ENCODE peak calls at places on chromosome 7, in four cellular contexts. T, Q, K and F are unnamed samples.
A peak's percentile ranks its signal among the peaks of the same experiment; 100 is the strongest.

GRCh38 chr7:101941481-101942383 is 124.3 kb downstream of the CUX1 start:
- DNase-seq in T (peak; percentile 65), Q (no peak), K (no peak), F (no peak)

GRCh38 chr7:129252133-129252532 is 27.3 kb downstream of the AHCYL2 start:
- DNase-seq in T (no peak), Q (no peak), K (no peak), F (no peak)

GRCh38 chr7:6221340-6222319 is 50.8 kb downstream of the CYTH3 start:
- DNase-seq in T (no peak), Q (no peak), K (no peak), F (no peak)

GRCh38 chr7:103551006-103551405 is 105.0 kb upstream of the SLC26A5 start:
- DNase-seq in T (no peak), Q (no peak), K (no peak), F (no peak)

GRCh38 chr7:137658194-137658900 is 188.4 kb downstream of the DGKI start:
- DNase-seq in T (no peak), Q (no peak), K (no peak), F (no peak)

GRCh38 chr7:81527651-81528050 is 242.2 kb downstream of the HGF start:
- DNase-seq in T (no peak), Q (no peak), K (no peak), F (no peak)

GRCh38 chr7:48376263-48376662 is 205.0 kb downstream of the ABCA13 start:
- DNase-seq in T (no peak), Q (no peak), K (no peak), F (no peak)

GRCh38 chr7:56570968-56571367 is 454.8 kb upstream of the NUPR2 start:
- DNase-seq in T (no peak), Q (no peak), K (no peak), F (no peak)

GRCh38 chr7:32588657-32589056 is 93.4 kb downstream of the AVL9 start:
- DNase-seq in T (no peak), Q (no peak), K (no peak), F (no peak)

GRCh38 chr7:99627513-99627912 is 10.8 kb downstream of the ZSCAN25 start:
- DNase-seq in T (no peak), Q (no peak), K (no peak), F (no peak)

GRCh38 chr7:99626661-99627060 is 9.9 kb downstream of the ZSCAN25 start:
- DNase-seq in T (no peak), Q (no peak), K (no peak), F (peak; percentile 3)

GRCh38 chr7:99629643-99630042 is 12.9 kb downstream of the ZSCAN25 start:
- DNase-seq in T (no peak), Q (no peak), K (no peak), F (no peak)

GRCh38 chr7:99628471-99629465 is 12.0 kb downstream of the ZSCAN25 start:
- DNase-seq in T (no peak), Q (no peak), K (no peak), F (peak; percentile 39)

DNA sequence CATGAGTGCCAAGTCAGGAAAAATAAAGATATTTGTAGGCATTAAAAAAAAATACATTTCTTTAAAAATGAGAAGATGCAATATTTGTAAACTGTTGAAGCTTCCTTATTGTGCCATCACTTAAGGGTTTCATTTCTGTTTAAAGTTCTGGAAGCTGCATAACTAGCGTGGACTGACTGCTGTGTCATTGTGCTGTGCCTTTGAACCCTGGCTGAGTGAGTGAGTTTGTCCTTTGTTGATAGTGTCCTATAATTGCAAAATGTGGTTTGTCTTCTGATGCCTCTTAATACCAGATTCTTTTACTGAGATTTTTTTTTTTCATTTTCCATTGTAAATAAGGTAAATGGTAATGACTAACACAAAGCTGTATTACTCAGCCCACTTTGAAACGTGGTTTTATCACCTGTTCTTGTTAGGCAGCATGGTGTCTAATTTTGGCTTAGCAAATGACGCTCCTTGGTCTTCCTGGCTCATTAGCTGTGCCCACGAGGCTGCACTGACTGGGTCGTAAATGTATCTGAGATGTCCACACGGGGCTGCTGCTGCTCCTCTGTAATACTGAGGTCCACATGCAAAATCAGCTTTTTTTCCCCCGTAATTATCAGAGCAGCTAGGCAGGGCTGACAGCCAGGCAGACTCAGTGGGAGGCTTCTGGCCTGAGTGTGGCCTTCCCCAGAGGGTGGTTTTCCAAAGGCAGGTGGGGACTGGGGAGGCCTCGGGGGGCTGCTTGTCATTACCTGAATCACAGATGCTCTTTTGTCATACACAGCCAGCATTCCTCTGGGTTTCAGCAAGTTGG is 14.8 kb downstream of the ZSCAN25 start:
- DNase-seq in T (no peak), Q (no peak), K (no peak), F (peak; percentile 77)
- TF ChIP-seq CTCF in T (no peak), Q (peak; percentile 8), K (no peak), F (no peak)

GRCh38 chr7:36761835-36762234 is 37.5 kb upstream of the AOAH start:
- DNase-seq in T (no peak), Q (no peak), K (no peak), F (no peak)
- TF ChIP-seq POLR2AphosphoS5 in T (no peak), Q (no peak), K (no peak), F (no peak)

GRCh38 chr7:7595451-7595850 is 28.8 kb downstream of the MIOS start:
- DNase-seq in T (no peak), Q (no peak), K (no peak), F (no peak)
- TF ChIP-seq CTCF in T (peak; percentile 38), Q (no peak), K (peak; percentile 41), F (peak; percentile 4)

GRCh38 chr7:434891-435486 is 84.7 kb downstream of the PDGFA start:
- DNase-seq in T (peak; percentile 24), Q (no peak), K (no peak), F (no peak)
- TF ChIP-seq POLR2AphosphoS5 in T (no peak), Q (no peak), K (no peak), F (no peak)

GRCh38 chr7:116734736-116735135 is 62.7 kb downstream of the MET start:
- DNase-seq in T (no peak), Q (no peak), K (no peak), F (no peak)
- TF ChIP-seq CTCF in T (no peak), Q (no peak), K (no peak), F (no peak)

GRCh38 chr7:30549933-30550493 is 44.7 kb upstream of the GARS1 start:
- DNase-seq in T (no peak), Q (no peak), K (no peak), F (no peak)
- TF ChIP-seq POLR2AphosphoS5 in T (no peak), Q (no peak), K (no peak), F (no peak)

DNA sequence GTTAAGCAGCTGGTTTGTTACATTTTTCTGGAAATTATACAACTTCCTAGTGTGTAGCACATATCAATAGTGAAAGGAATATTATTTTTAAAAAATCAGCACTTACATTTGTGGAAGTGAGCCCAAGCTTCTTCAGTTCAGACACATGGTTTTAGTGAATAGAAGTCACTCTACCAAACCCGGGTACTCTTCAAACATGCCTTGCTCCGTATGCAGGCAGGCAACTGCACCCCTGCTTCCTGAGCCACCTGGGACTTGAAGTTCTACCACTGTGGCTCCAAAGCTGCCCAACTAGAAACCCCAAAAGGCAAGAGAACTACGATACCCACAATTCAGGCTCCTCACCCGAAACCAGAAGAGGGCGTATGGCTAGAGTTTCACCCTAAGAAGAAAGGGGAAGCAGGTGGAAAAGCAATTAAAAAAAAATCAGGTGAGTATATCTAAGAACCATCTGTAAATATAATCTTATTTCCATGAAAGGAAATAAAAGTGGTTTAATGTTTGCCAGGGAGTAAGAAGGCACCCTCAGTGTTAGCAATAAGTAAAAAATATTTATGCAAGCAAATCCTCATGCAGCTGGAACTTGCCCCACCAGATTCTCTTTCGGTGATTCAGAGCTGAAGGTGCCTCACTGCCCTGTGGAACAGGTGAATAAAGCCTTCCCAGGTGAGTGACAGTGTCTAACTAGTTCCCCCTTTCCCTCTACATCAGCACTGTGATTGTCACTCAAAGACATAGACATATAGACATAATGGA is at the start of gene MACC1:
- DNase-seq in T (peak; percentile 84), Q (peak; percentile 96), K (peak; percentile 89), F (no peak)
- TF ChIP-seq CTCF in T (peak; percentile 37), Q (peak; percentile 60), K (peak; percentile 45), F (no peak)

GRCh38 chr7:150974468-150975391 is 3.4 kb downstream of the KCNH2 start:
- DNase-seq in T (peak; percentile 83), Q (no peak), K (peak; percentile 92), F (no peak)
- TF ChIP-seq POLR2AphosphoS5 in T (peak; percentile 73), Q (no peak), K (peak; percentile 87), F (peak; percentile 60)

GRCh38 chr7:49486974-49487919 is 286.2 kb upstream of the VWC2 start:
- DNase-seq in T (no peak), Q (no peak), K (no peak), F (no peak)
- TF ChIP-seq CTCF in T (no peak), Q (no peak), K (no peak), F (no peak)